ENCODE peak calls at places on chromosome 13, in four cellular contexts. U is GM12878, B is H1, W is K562. V is an unnamed sample.

GRCh38 chr13:100434010-100434763 is 154.4 kb downstream of the GGACT start:
- DNase-seq in U (peak; percentile 44), B (no peak), W (no peak), V (peak; percentile 68)

GRCh38 chr13:97945792-97946419 is 7.6 kb upstream of the IPO5 start:
- DNase-seq in U (no peak), B (no peak), W (no peak), V (peak; percentile 20)

GRCh38 chr13:104357672-104358314 is 1291.6 kb upstream of the SLC10A2 start:
- DNase-seq in U (no peak), B (no peak), W (no peak), V (no peak)

GRCh38 chr13:52345048-52345447 is 60.9 kb downstream of the THSD1 start:
- DNase-seq in U (no peak), B (no peak), W (no peak), V (peak; percentile 47)

GRCh38 chr13:41505209-41505835 is 48.0 kb downstream of the RGCC start:
- DNase-seq in U (no peak), B (no peak), W (no peak), V (peak; percentile 96)

GRCh38 chr13:33259296-33259695 is 26.3 kb downstream of the STARD13 start:
- DNase-seq in U (no peak), B (no peak), W (no peak), V (no peak)

GRCh38 chr13:31518666-31519065 is 220.7 kb upstream of the RXFP2 start:
- DNase-seq in U (no peak), B (no peak), W (no peak), V (no peak)

GRCh38 chr13:52707375-52707774 is 32.2 kb downstream of the CNMD start:
- DNase-seq in U (no peak), B (no peak), W (no peak), V (no peak)

GRCh38 chr13:107845911-107846310 is 369.4 kb downstream of the LIG4 start:
- DNase-seq in U (no peak), B (no peak), W (no peak), V (no peak)

GRCh38 chr13:45119469-45119989 is 781 bp upstream of the GTF2F2 start:
- DNase-seq in U (peak; percentile 26), B (no peak), W (no peak), V (peak; percentile 77)

GRCh38 chr13:51298812-51299211 is 40.7 kb upstream of the SERPINE3 start:
- DNase-seq in U (no peak), B (no peak), W (no peak), V (peak; percentile 19)

GRCh38 chr13:110462091-110462490 is 99.4 kb downstream of the RAB20 start:
- DNase-seq in U (no peak), B (no peak), W (no peak), V (no peak)

GRCh38 chr13:110466261-110466660 is 95.3 kb downstream of the RAB20 start:
- DNase-seq in U (no peak), B (no peak), W (no peak), V (no peak)

GRCh38 chr13:110463876-110464510 is 97.5 kb downstream of the RAB20 start:
- DNase-seq in U (no peak), B (no peak), W (no peak), V (peak; percentile 19)

GRCh38 chr13:110465696-110466095 is 95.8 kb downstream of the RAB20 start:
- DNase-seq in U (no peak), B (no peak), W (no peak), V (no peak)

GRCh38 chr13:110464547-110465343 is 96.8 kb downstream of the RAB20 start:
- DNase-seq in U (no peak), B (no peak), W (no peak), V (no peak)
- TF ChIP-seq CHD1 in U (no peak), B (no peak), W (no peak), V (no peak)

GRCh38 chr13:95793018-95793555 is 116.1 kb downstream of the DNAJC3 start:
- DNase-seq in U (no peak), B (no peak), W (no peak), V (no peak)
- TF ChIP-seq CHD1 in U (no peak), B (no peak), W (no peak), V (no peak)

GRCh38 chr13:113939129-113939904 is 34.6 kb downstream of the C13orf46 start:
- DNase-seq in U (no peak), B (no peak), W (no peak), V (no peak)

GRCh38 chr13:113939905-113940339 is 34.0 kb downstream of the C13orf46 start:
- DNase-seq in U (no peak), B (no peak), W (no peak), V (no peak)

GRCh38 chr13:113938246-113938645 is 35.6 kb downstream of the C13orf46 start:
- DNase-seq in U (no peak), B (no peak), W (no peak), V (no peak)

GRCh38 chr13:113937497-113938140 is 36.3 kb downstream of the C13orf46 start:
- DNase-seq in U (no peak), B (no peak), W (no peak), V (no peak)

DNA sequence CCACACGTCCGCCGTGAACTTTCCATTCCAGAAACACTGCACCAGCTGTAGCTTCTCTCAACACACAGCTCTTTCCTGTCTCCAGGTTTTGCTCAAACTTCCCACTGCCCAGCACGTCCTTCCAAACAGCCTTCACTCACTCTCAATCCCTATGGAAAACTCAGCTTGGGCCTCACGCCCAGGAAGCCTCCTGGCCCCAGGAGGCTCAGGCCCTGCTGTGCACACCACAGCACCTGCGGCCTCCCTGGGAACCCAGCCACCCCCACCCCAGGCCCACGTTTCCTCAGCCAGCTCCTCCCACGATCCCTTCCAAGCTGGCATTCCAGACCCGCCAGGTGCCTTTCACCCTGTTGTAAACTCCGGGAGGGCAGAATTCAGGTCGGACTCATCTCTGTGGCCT is 35.2 kb downstream of the C13orf46 start:
- DNase-seq in U (no peak), B (no peak), W (no peak), V (no peak)
- TF ChIP-seq CHD1 in U (no peak), B (no peak), W (no peak), V (no peak)

DNA sequence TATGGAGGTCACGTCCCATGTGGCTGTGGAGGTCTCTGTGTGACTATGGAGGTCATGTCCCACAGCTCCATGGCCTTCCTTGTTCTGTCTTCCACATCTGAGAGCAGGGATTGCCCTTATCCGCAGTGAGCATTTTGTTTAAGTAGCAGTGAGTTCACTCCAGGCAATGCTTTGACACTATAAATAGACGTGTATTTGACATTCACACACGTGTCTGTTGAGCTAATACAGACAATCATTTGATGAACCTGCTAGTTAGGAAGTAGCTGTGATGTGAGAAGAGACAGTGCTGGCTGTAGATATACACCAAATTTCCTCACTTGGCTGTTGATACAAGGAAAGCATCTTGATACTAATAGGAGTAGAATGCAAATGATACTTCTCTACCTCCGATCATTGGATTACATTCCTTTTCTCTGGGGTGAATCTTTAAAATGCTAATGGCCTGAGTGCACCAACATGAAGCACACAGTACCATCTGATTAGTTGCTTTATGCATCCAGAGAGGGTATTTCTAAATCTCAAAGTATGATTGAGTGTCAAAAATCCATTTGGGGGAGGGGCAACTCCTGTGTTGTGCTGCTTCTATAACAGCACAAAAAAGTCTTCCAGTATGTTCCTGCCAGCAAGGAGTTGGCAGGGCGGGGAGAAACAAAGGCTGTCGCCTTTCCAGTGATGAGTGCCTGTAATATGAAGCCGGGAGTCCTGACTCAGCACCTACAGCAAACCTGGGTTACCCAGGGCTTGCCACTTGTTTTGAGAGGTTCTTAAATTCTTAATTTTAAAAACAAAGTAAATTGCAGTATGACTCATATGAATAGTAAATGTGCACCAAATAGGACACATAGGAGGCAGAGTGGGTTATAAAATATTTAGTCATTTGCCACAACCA is 7.0 kb downstream of the CUL4A start:
- DNase-seq in U (no peak), B (no peak), W (no peak), V (peak; percentile 74)
- TF ChIP-seq CHD1 in U (no peak), B (no peak), W (no peak), V (no peak)

DNA sequence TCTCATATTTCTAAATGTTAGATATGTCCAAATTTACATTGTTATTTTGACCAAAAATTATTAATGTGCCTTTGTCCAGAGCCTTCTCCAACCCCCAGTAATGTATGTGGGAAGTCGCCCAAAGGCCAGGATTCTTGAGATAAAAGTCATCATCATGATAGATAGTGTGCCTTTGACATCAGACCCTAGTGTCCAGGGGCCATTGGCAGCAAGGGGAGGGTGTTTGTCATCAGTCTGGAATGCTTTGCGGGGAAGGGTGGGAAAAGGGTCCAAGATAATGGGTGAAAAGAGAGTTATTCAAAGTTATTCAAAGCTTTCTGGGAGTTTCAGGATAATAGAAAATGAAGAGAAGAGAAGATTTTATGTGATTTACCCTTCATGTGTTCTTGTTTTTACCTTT is 909.5 kb upstream of the GPC6 start:
- DNase-seq in U (no peak), B (no peak), W (no peak), V (peak; percentile 24)
- TF ChIP-seq CHD1 in U (no peak), B (no peak), W (no peak), V (no peak)

GRCh38 chr13:34412817-34413365 is 529.2 kb upstream of the NBEA start:
- DNase-seq in U (no peak), B (no peak), W (no peak), V (no peak)
- TF ChIP-seq CHD1 in U (no peak), B (no peak), W (no peak), V (no peak)

GRCh38 chr13:73416093-73416492 is 357.3 kb downstream of the KLF5 start:
- DNase-seq in U (no peak), B (no peak), W (no peak), V (no peak)

GRCh38 chr13:73417012-73417615 is 358.3 kb downstream of the KLF5 start:
- DNase-seq in U (no peak), B (no peak), W (no peak), V (no peak)

GRCh38 chr13:73422973-73423372 is 364.2 kb downstream of the KLF5 start:
- DNase-seq in U (no peak), B (no peak), W (no peak), V (no peak)

GRCh38 chr13:73421310-73421912 is 362.6 kb downstream of the KLF5 start:
- DNase-seq in U (no peak), B (no peak), W (no peak), V (peak; percentile 68)
- TF ChIP-seq CHD1 in U (no peak), B (no peak), W (no peak), V (no peak)

DNA sequence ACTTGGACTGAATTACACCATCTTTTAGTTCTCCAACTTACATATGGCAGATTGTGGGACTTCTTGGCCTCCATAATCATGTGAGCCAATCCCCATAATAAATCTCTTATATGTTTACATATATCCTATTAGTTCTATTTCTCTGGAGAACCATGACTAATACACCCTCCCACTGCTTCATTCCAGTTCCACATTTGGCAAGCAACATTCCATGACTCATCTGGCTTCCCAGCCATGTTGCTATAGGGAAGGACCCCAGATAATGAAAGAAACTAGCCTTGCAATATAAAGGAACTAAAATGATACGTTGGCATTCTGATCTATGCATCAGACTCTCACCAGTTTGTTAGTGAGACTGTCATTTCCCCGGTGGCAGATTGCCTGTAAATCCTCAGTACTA is 10.9 kb upstream of the ACOD1 start:
- DNase-seq in U (no peak), B (no peak), W (no peak), V (peak; percentile 97)
- TF ChIP-seq CHD1 in U (no peak), B (no peak), W (no peak), V (no peak)